ENCODE peak calls at places on chromosomes 7 and 10, in seven cellular contexts. D is A549, O is spleen, C is cardiac muscle cell, R is pancreas, F is left ventricle myocardium inferior, G is substantia nigra. S is an unnamed sample.

GRCh38 chr10:29409241-29410051 is 120.6 kb downstream of the LYZL1 start:
- DNase-seq in G (peak; percentile 79), C (peak; percentile 77), D (peak; percentile 80), F (peak; percentile 82), R (peak; percentile 77), O (peak; percentile 90), S (peak; percentile 36)

GRCh38 chr10:48290286-48290685 is 15.8 kb upstream of the FRMPD2 start:
- DNase-seq in C (no peak), D (no peak), R (no peak), O (no peak), F (no peak), G (no peak), S (no peak)

GRCh38 chr7:39356531-39356930 is 209.7 kb upstream of the YAE1 start:
- DNase-seq in G (no peak), F (no peak), D (no peak), R (no peak), C (no peak), O (no peak), S (no peak)

GRCh38 chr7:15854841-15855576 is 168.5 kb upstream of the MEOX2 start:
- DNase-seq in G (no peak), C (peak; percentile 17), F (no peak), D (no peak), R (no peak), O (no peak), S (no peak)

GRCh38 chr7:69002416-69002815 is 595.9 kb upstream of the AUTS2 start:
- DNase-seq in C (peak; percentile 83), O (no peak), F (no peak), D (no peak), R (no peak), G (no peak), S (no peak)

GRCh38 chr7:47502240-47502877 is 79.6 kb downstream of the TNS3 start:
- DNase-seq in D (no peak), G (no peak), F (no peak), R (no peak), C (no peak), O (peak; percentile 59), S (no peak)

GRCh38 chr7:123125231-123125630 is 74.5 kb downstream of the SLC13A1 start:
- DNase-seq in R (no peak), O (no peak), C (no peak), G (no peak), D (no peak), F (no peak), S (no peak)

GRCh38 chr7:28020302-28020940 is 160.2 kb downstream of the JAZF1 start:
- DNase-seq in F (peak; percentile 42), O (no peak), R (peak; percentile 50), G (peak; percentile 73), C (peak; percentile 90), D (peak; percentile 86), S (peak; percentile 41)

GRCh38 chr10:122232781-122233180 is 38.3 kb upstream of the BTBD16 start:
- DNase-seq in O (no peak), G (no peak), D (no peak), C (peak; percentile 78), F (no peak), R (no peak), S (no peak)

GRCh38 chr7:67764312-67764711 is 767.7 kb downstream of the TYW1 start:
- DNase-seq in R (no peak), F (no peak), O (no peak), G (no peak), C (no peak), D (no peak), S (no peak)

GRCh38 chr10:103542764-103543616 is 49.5 kb downstream of the NEURL1 start:
- DNase-seq in O (peak; percentile 64), D (no peak), C (peak; percentile 67), G (peak; percentile 37), R (peak; percentile 40), F (no peak), S (no peak)

DNA sequence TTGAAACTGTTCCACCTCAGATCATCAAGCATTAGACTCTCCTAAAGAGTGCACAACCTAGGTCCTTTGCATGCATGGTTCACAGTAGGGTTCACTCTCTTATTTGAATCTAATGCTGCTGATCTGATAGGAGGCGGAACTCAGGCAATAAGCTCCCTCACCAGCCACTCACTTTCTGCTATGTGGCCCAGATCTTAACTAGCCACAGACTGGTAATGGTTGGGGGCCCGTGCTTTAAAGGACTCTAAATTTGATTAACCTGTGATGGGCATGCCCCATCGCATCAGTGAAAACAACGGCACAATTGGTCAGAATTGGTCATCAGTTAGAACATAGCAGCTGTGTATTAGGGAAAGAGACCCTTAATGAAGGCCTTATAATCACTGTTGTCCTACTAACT is 753.7 kb upstream of the SORCS1 start:
- DNase-seq in F (no peak), D (no peak), G (no peak), C (no peak), O (no peak), R (no peak), S (no peak)
- H3K27ac ChIP-seq in F (no peak overlapping the region), D (no peak overlapping the region), G (no peak overlapping the region), C (no peak overlapping the region), O (no peak overlapping the region), R (no peak overlapping the region), S (no peak overlapping the region)

GRCh38 chr7:49244543-49244942 is 320.2 kb downstream of the CDC14C start:
- DNase-seq in G (no peak), C (no peak), O (no peak), D (no peak), R (no peak), F (no peak), S (no peak)

GRCh38 chr7:49243521-49243920 is 319.2 kb downstream of the CDC14C start:
- DNase-seq in R (no peak), D (no peak), C (no peak), F (no peak), G (no peak), O (no peak), S (no peak)

GRCh38 chr7:49247759-49248158 is 323.4 kb downstream of the CDC14C start:
- DNase-seq in O (no peak), C (no peak), G (no peak), D (no peak), F (no peak), R (no peak), S (no peak)

DNA sequence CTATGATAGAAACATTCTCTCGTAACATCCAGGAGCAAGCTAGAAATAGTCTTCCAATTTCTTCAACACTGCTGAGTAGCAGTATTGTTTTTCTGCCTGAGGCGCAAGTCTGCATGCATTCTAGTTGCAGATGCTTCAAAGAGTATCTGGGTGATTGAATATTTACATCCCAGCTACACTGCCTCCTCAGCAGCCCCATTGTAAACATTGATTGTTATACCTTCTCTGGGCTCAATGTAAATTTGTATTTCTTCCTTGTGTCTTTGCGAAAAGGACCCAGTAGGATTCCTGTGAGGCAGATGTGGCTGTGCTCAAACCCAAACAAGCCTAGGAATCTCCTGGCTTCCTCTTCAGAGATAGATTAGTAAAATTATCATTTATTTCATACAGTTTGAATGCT is 320.7 kb downstream of the CDC14C start:
- DNase-seq in F (no peak), O (no peak), G (no peak), R (no peak), C (no peak), D (no peak), S (no peak)
- H3K27ac ChIP-seq in F (no peak overlapping the region), O (no peak overlapping the region), G (no peak overlapping the region), R (no peak overlapping the region), C (no peak overlapping the region), D (no peak overlapping the region), S (no peak overlapping the region)

DNA sequence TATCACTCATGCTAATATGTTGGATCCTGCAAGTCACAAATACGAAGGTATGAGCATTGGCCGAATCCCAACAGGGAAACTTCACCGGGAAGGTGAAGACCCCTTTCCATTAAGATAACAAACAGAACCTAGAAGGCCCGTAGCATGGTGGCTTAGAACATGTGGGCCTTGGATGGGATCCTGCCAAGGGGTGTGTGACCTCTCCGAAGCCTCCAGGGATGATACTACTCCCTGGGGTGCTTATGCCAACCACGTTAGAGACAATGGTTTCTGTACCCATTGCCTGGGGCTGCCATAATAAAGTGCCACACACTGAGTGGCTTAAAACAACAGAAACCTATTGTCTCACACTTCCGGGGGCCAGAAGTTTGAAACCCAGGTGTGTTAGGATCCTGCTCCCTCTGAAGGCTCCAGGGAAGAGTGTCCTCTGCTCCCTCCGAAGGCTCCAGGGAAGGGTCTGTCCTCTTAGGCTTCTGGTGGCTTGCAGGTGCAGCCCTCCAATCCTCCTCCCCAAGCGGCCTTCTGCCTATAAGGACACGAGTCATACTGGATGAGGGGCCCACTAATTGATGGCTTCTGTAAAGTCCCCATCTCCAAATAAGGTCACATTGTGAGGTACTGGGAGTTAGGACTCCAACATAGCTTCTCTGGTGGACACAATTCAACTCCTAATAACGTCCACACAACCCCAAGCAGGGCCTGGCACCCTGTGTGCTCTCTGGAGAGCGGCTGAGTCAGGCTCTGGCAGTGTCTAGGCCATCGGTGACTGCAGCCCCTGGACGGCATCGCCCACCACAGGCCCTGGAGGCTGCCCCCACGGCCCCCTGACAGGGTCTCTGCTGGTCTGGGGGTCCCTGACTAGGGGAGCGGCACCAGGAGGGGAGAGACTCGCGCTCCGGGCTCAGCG is 992 bp upstream of the MGMT start:
- DNase-seq in D (no peak), O (peak; percentile 78), R (no peak), G (no peak), F (no peak), C (no peak), S (no peak)
- H3K27ac ChIP-seq in D (peak overlapping the region; percentile 73), O (peak overlapping the region; percentile 78), R (no peak overlapping the region), G (peak overlapping the region; percentile 82), F (peak overlapping the region; percentile 91), C (no peak overlapping the region), S (peak overlapping the region; percentile 85)

GRCh38 chr7:42154168-42154567 is 82.8 kb downstream of the GLI3 start:
- DNase-seq in R (no peak), G (no peak), O (no peak), F (no peak), D (no peak), C (no peak), S (no peak)

GRCh38 chr7:42151309-42151708 is 85.7 kb downstream of the GLI3 start:
- DNase-seq in O (no peak), C (peak; percentile 34), R (no peak), F (no peak), G (peak; percentile 29), D (no peak), S (no peak)

GRCh38 chr7:42156541-42156865 is 80.5 kb downstream of the GLI3 start:
- DNase-seq in G (no peak), O (no peak), F (no peak), D (no peak), C (no peak), R (no peak), S (no peak)

GRCh38 chr7:42155836-42156540 is 81.0 kb downstream of the GLI3 start:
- DNase-seq in R (no peak), D (no peak), C (peak; percentile 3), F (no peak), G (no peak), O (no peak), S (no peak)

DNA sequence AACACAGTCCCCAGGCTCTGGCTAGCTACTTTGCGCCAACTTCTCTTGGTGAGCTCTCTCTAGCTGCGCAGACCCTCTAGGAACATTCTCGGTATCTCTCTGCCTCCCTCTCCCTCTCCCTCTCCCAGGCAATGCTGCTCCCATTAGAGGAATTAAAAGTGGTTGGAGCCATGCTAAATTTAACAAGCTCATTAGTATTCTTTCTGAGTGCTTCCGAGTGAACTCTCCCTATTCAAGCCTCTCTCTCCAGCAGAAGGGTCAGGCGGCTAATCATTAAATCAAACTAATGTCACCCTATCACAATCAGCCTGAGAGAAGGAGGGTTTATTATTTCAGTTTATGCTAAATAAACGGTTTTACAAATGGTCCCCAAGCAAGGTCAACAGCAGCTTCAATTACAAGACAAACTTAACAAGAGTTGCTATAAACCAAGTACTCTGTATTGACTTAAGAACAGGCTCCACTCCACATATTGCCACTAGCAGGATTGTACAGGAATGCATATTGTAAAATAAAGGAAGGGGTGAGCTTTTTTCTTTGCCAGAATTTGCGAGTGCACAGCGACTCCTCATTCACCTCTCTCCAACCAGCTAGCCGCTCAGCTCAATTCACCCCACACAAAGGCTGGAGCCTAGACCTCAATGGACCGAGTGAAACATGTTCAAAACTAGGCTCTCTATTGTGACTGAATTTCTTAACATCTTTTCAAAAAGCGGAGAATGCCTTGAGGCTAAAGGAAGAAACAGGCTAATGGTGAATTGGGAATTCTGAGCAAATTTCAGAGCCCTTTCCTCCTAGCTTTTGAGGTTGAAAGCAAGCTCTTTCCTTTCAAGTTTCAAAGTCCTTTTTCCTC is 84.4 kb downstream of the GLI3 start:
- DNase-seq in O (no peak), R (no peak), F (no peak), G (peak; percentile 13), C (no peak), D (no peak), S (no peak)
- H3K27ac ChIP-seq in O (no peak overlapping the region), R (no peak overlapping the region), F (no peak overlapping the region), G (no peak overlapping the region), C (peak overlapping the region; percentile 85), D (no peak overlapping the region), S (no peak overlapping the region)

S was measured in naive thymus-derived CD4-positive, alpha-beta T cell.